ENCODE peak calls at places on chromosomes 4 and X, in nine cellular contexts. V is brain microvascular endothelial cell; N is activated CD4-positive, alpha-beta T cell treated with anti-CD3 and anti-CD28 coated beads, Interleukin-2, amount 50 U/mL, for 48 hours; T is iris pigment epithelial cell; P is fibroblast of the aortic adventitia; L is EL; S is stromal cell of bone marrow; A is cardiac fibroblast; M is ovary. U is an unnamed sample.

GRCh38 chr4:40856836-40857362 is 107.1 kb downstream of the NSUN7 start:
- DNase-seq in L (peak), M (peak), A (peak), N (peak), S (peak), T (peak), P (peak), V (no peak), U (no peak)

GRCh38 chr4:181330654-181331595 is 912.3 kb upstream of the TENM3 start:
- DNase-seq in M (no peak), N (no peak), T (no peak), L (no peak), A (no peak), V (no peak), S (no peak), P (no peak), U (no peak)

GRCh38 chrX:30612250-30612655 is 34.7 kb upstream of the TASL start:
- DNase-seq in T (no peak), S (no peak), P (no peak), L (no peak), N (no peak), M (no peak), V (no peak), A (no peak), U (no peak)

GRCh38 chr4:147772459-147772969 is 40.6 kb downstream of the ARHGAP10 start:
- DNase-seq in L (peak), P (peak), T (peak), V (peak), A (peak), N (no peak), M (no peak), S (peak), U (no peak)

GRCh38 chr4:151797131-151797530 is 36.3 kb upstream of the GATB start:
- DNase-seq in M (no peak), N (no peak), P (peak), L (no peak), V (no peak), A (peak), S (peak), T (no peak), U (no peak)

GRCh38 chrX:122625821-122626220 is 558.3 kb upstream of the GRIA3 start:
- DNase-seq in N (no peak), A (no peak), P (peak), L (peak), T (peak), M (no peak), S (peak), V (no peak), U (peak)

GRCh38 chr4:5720157-5720850 is 9.3 kb downstream of the EVC start:
- DNase-seq in L (no peak), N (no peak), M (no peak), V (no peak), T (no peak), P (no peak), S (no peak), A (no peak), U (no peak)

GRCh38 chr4:127686656-127687055 is 43.5 kb upstream of the SLC25A31 start:
- DNase-seq in S (no peak), L (peak), N (no peak), V (peak), T (peak), A (no peak), P (peak), M (no peak), U (no peak)

GRCh38 chrX:38156838-38157237 is 63.8 kb downstream of the SRPX start:
- DNase-seq in A (no peak), N (no peak), M (no peak), L (no peak), T (no peak), P (no peak), V (no peak), S (no peak), U (no peak)

GRCh38 chr4:37953620-37954325 is 6.4 kb upstream of the PTTG2 start:
- DNase-seq in T (peak), M (no peak), N (no peak), L (peak), S (no peak), V (peak), P (peak), A (peak), U (no peak)

GRCh38 chrX:88135735-88136134 is 611.3 kb upstream of the CPXCR1 start:
- DNase-seq in T (peak), N (no peak), V (no peak), S (no peak), M (no peak), A (no peak), P (no peak), L (no peak), U (no peak)

GRCh38 chrX:22399793-22400192 is 127.1 kb downstream of the CBLL2 start:
- DNase-seq in S (peak), V (peak), P (no peak), N (no peak), T (peak), A (no peak), M (no peak), L (peak), U (no peak)

GRCh38 chrX:76407795-76408194 is 19.7 kb upstream of the MAGEE1 start:
- DNase-seq in V (no peak), L (no peak), T (no peak), P (no peak), A (no peak), S (no peak), N (no peak), M (no peak), U (no peak)

GRCh38 chrX:70476934-70477733 is 32.5 kb downstream of the DLG3 start:
- DNase-seq in A (peak), M (peak), S (peak), T (peak), V (peak), P (peak), L (peak), N (no peak), U (no peak)

GRCh38 chr4:4425696-4426095 is 38.8 kb downstream of the NSG1 start:
- DNase-seq in A (no peak), P (no peak), V (no peak), T (no peak), S (no peak), M (no peak), N (no peak), L (no peak), U (no peak)

GRCh38 chr4:11719879-11720278 is 291.2 kb upstream of the HS3ST1 start:
- DNase-seq in T (no peak), M (no peak), N (no peak), P (no peak), V (no peak), L (no peak), S (no peak), A (no peak), U (no peak)

GRCh38 chr4:79467246-79467932 is 59.4 kb upstream of the GK2 start:
- DNase-seq in A (peak), T (peak), N (no peak), L (no peak), V (no peak), M (no peak), P (peak), S (peak), U (no peak)

GRCh38 chrX:103565197-103565596 is 20.1 kb upstream of the TCEAL4 start:
- DNase-seq in A (peak), L (no peak), T (no peak), P (no peak), S (no peak), V (no peak), N (no peak), M (no peak), U (no peak)

GRCh38 chr4:125952631-125953030 is 637.9 kb downstream of the FAT4 start:
- DNase-seq in S (no peak), M (no peak), T (no peak), L (no peak), V (no peak), P (no peak), N (no peak), A (no peak), U (no peak)

GRCh38 chrX:3712080-3712869 is 1.2 kb downstream of the PRKX start:
- DNase-seq in P (peak), L (no peak), A (peak), N (peak), M (peak), S (no peak), T (peak), V (peak), U (no peak)

GRCh38 chr4:166039822-166040221 is 166.8 kb downstream of the TLL1 start:
- DNase-seq in M (no peak), N (no peak), S (no peak), T (no peak), P (no peak), A (no peak), L (no peak), V (no peak), U (no peak)

GRCh38 chr4:138297743-138298405 is 55.7 kb upstream of the SLC7A11 start:
- DNase-seq in V (no peak), L (peak), S (no peak), P (no peak), N (no peak), T (no peak), A (no peak), M (no peak), U (no peak)

GRCh38 chrX:15269618-15270521 is at the start of gene ASB9:
- DNase-seq in P (peak), A (peak), L (peak), V (peak), S (no peak), N (peak), T (peak), M (no peak), U (no peak)

GRCh38 chr4:89835413-89835812 is 1.5 kb downstream of the SNCA start:
- DNase-seq in A (no peak), T (no peak), N (no peak), P (no peak), M (no peak), V (no peak), L (no peak), S (no peak), U (no peak)

GRCh38 chrX:100368167-100368566 is 41.9 kb downstream of the PCDH19 start:
- DNase-seq in M (no peak), P (no peak), S (no peak), T (peak), N (no peak), V (no peak), A (peak), L (no peak), U (no peak)

GRCh38 chrX:107123750-107124149 is 5.1 kb upstream of the RBM41 start:
- DNase-seq in N (no peak), V (no peak), S (no peak), A (no peak), M (no peak), L (no peak), T (no peak), P (no peak), U (no peak)

GRCh38 chrX:9183481-9183880 is 149.6 kb upstream of the FAM9B start:
- DNase-seq in A (no peak), L (no peak), S (no peak), T (no peak), V (no peak), M (no peak), N (no peak), P (no peak), U (no peak)

GRCh38 chr4:124890522-124890921 is 178.0 kb upstream of the ANKRD50 start:
- DNase-seq in M (no peak), T (peak), S (peak), V (no peak), N (no peak), P (peak), L (peak), A (peak), U (no peak)

GRCh38 chrX:49960061-49960460 is 37.7 kb downstream of the CLCN5 start:
- DNase-seq in V (no peak), L (no peak), T (peak), A (no peak), M (no peak), P (no peak), N (no peak), S (no peak), U (no peak)

GRCh38 chrX:9464435-9465371 is at the start of gene TBL1X:
- DNase-seq in T (peak), P (peak), S (no peak), N (peak), L (peak), A (peak), M (peak), V (no peak), U (no peak)

GRCh38 chrX:43718081-43718480 is 62.0 kb downstream of the MAOA start:
- DNase-seq in L (no peak), N (no peak), A (no peak), V (no peak), T (no peak), M (no peak), P (no peak), S (no peak), U (no peak)

GRCh38 chrX:48957477-48957826 is at the start of gene OTUD5:
- DNase-seq in P (no peak), T (peak), M (peak), L (peak), N (peak), V (no peak), S (no peak), A (no peak), U (no peak)

GRCh38 chr4:13484749-13485345 is 707 bp upstream of the RAB28 start:
- DNase-seq in N (no peak), A (peak), V (peak), L (no peak), P (peak), T (peak), S (peak), M (no peak), U (peak)

GRCh38 chr4:184838249-184839074 is 12.7 kb upstream of the ACSL1 start:
- DNase-seq in A (peak), T (no peak), N (no peak), V (no peak), S (no peak), P (peak), L (peak), M (no peak), U (no peak)

GRCh38 chr4:149101649-149102048 is 659.4 kb upstream of the NR3C2 start:
- DNase-seq in P (no peak), A (no peak), T (no peak), N (no peak), L (no peak), M (no peak), V (no peak), S (no peak), U (no peak)

GRCh38 chrX:12814434-12814833 is 23.2 kb downstream of the PRPS2 start:
- DNase-seq in A (peak), N (peak), P (peak), V (peak), T (peak), M (no peak), L (peak), S (peak), U (no peak)

GRCh38 chr4:76488905-76489798 is 54.1 kb downstream of the SHROOM3 start:
- DNase-seq in T (peak), M (no peak), S (no peak), L (no peak), P (no peak), V (no peak), A (peak), N (no peak), U (no peak)

U was measured in retinal pigment epithelial cell.